ENCODE peak calls at places on chromosome 11, in seven cellular contexts. Q is pancreas, O is right atrium auricular region, Z is lung, U is AG09309, V is AG04449, W is retinal pigment epithelial cell. M is an unnamed sample.

GRCh38 chr11:124769804-124770774 is 8.0 kb upstream of the ESAM start:
- DNase-seq in Q (no peak), O (no peak), Z (no peak), U (no peak), V (no peak), W (peak; percentile 16), M (no peak)

GRCh38 chr11:17434108-17434507 is 42.5 kb downstream of the ABCC8 start:
- DNase-seq in Q (no peak), O (no peak), Z (no peak), U (no peak), V (no peak), W (peak; percentile 13), M (no peak)

GRCh38 chr11:11732116-11732515 is 109.7 kb upstream of the USP47 start:
- DNase-seq in Q (no peak), O (no peak), Z (no peak), U (no peak), V (no peak), W (no peak), M (no peak)

GRCh38 chr11:18463439-18463838 is 7.8 kb downstream of the LDHAL6A start:
- DNase-seq in Q (no peak), O (no peak), Z (no peak), U (no peak), V (no peak), W (no peak), M (no peak)

GRCh38 chr11:95074806-95075563 is 8.3 kb downstream of the SRSF8 start:
- DNase-seq in Q (peak; percentile 79), O (peak; percentile 68), Z (peak; percentile 73), U (no peak), V (no peak), W (no peak), M (peak; percentile 91)

GRCh38 chr11:122751298-122752070 is 86.8 kb upstream of the CRTAM start:
- DNase-seq in Q (no peak), O (no peak), Z (no peak), U (no peak), V (no peak), W (no peak), M (no peak)

GRCh38 chr11:71247551-71248250 is 4.7 kb downstream of the SHANK2 start:
- DNase-seq in Q (peak; percentile 49), O (no peak), Z (no peak), U (no peak), V (no peak), W (no peak), M (no peak)

GRCh38 chr11:35907648-35908431 is 36.0 kb upstream of the LDLRAD3 start:
- DNase-seq in Q (no peak), O (no peak), Z (no peak), U (no peak), V (no peak), W (peak; percentile 34), M (peak; percentile 33)

GRCh38 chr11:22707119-22707899 is 40.9 kb downstream of the GAS2 start:
- DNase-seq in Q (no peak), O (no peak), Z (no peak), U (no peak), V (no peak), W (no peak), M (no peak)

GRCh38 chr11:6505577-6506240 is 8.6 kb downstream of the DNHD1 start:
- DNase-seq in Q (no peak), O (no peak), Z (no peak), U (no peak), V (peak; percentile 36), W (peak; percentile 12), M (peak; percentile 26)

GRCh38 chr11:119316017-119316728 is 757 bp downstream of the MCAM start:
- DNase-seq in Q (no peak), O (no peak), Z (no peak), U (no peak), V (no peak), W (no peak), M (no peak)

GRCh38 chr11:85772700-85773099 is 38.2 kb downstream of the SYTL2 start:
- DNase-seq in Q (no peak), O (no peak), Z (no peak), U (no peak), V (peak; percentile 83), W (no peak), M (no peak)

GRCh38 chr11:67372993-67373915 is at the start of gene CLCF1:
- DNase-seq in Q (peak; percentile 86), O (no peak), Z (peak; percentile 75), U (no peak), V (no peak), W (no peak), M (no peak)

GRCh38 chr11:9462172-9462799 is 1.5 kb downstream of the ZNF143 start:
- DNase-seq in Q (no peak), O (no peak), Z (no peak), U (no peak), V (no peak), W (no peak), M (no peak)

GRCh38 chr11:45773271-45774022 is 31.5 kb upstream of the SLC35C1 start:
- DNase-seq in Q (no peak), O (peak; percentile 74), Z (no peak), U (no peak), V (no peak), W (no peak), M (no peak)

GRCh38 chr11:130003717-130004001 is 1.0 kb upstream of the PRDM10 start:
- DNase-seq in Q (peak; percentile 68), O (no peak), Z (no peak), U (no peak), V (no peak), W (no peak), M (no peak)
- H3K4me3 ChIP-seq in Q (peak overlapping the region; percentile 35), O (peak overlapping the region; percentile 85), Z (peak overlapping the region; percentile 14), U (peak overlapping the region; percentile 62), V (peak overlapping the region; percentile 75), W (peak overlapping the region; percentile 60), M (peak overlapping the region; percentile 69)

DNA sequence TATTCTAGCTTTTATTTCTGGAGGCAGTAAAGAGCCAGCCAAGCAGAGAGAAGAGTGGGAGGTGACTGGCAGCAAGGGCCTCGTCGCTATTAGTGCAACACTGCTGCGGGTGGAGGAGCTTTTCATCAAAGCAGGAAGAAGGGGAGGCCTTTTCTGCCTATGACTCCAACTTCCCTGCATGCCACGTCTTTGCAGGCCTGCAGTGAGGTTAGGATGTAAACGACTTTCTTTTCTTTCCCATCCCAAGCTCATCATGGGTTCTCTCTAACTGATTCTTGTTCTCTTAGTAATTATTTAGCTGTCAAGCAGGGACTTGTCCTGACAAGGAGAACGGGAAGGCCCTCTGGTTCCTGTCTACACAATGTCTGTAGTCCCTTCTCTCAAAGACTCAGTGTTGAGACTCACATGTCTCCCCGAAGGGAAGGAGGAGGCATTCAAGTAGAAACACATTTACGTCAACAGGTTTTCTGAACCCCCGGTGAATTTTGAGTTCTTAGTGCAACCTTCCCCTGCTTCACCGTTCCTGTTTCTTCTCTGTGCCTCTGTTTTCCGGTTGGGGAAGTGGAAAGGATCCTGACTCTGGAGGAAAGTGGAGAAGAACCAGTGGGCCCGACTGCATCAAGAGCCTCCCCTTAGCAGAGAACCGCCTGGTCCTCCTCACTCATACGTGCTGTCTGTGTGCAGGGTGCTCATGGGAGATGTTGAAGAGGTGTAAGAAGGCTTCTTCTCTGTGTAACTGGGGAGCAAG is 56.9 kb downstream of the PACS1 start:
- DNase-seq in Q (no peak), O (peak; percentile 77), Z (peak; percentile 48), U (no peak), V (peak; percentile 41), W (no peak), M (no peak)
- TF ChIP-seq CTCF in Q (no peak), O (no peak), Z (no peak), U (no peak), V (peak; percentile 5), W (no peak), M (no peak)

DNA sequence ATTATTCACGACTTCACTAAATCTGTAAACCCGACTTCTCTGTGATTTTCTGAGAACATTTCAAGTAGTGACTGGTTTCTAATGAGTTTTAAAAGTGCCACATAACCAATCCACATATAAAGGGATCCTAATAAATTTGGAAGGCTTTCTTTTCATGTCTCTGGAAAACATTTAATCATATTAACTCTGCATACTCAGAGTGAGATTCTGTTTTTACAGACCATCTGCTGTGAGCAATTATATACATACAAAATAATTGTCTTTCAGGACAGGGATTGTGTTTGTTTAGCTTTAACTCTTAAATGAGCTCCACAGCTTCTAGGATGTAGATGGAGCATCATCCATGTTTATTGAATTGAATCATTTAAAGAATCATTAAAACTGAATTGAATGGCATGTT is 65.1 kb downstream of the PRMT3 start:
- DNase-seq in Q (no peak), O (no peak), Z (no peak), U (no peak), V (no peak), W (no peak), M (no peak)
- H3K4me3 ChIP-seq in Q (no peak overlapping the region), O (no peak overlapping the region), Z (no peak overlapping the region), U (no peak overlapping the region), V (no peak overlapping the region), W (no peak overlapping the region), M (no peak overlapping the region)

DNA sequence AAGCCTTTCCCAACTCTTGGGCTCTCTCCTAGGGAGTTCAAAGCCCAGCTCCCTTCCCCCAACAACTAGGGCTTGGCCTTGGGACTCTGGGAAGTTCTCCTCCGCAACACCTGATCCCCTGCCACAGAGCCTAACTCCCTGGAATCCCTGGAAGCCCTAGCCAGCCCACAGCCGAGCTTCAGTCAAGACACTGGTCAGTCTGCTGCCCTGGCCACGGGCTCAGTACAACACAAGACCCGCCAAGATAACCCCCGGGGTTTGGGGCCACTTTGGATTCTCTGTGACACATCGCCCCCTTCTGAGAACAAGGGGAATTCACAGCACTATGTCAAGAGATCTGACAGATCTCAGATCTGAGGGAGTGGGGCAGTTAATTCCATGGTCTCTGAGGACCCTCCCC is 58.3 kb downstream of the SLC22A12 start:
- DNase-seq in Q (no peak), O (no peak), Z (no peak), U (no peak), V (no peak), W (no peak), M (no peak)
- TF ChIP-seq CTCF in Q (no peak), O (peak; percentile 57), Z (no peak), U (peak; percentile 41), V (peak; percentile 7), W (peak; percentile 66), M (peak; percentile 76)

M was measured in epithelial cell of proximal tubule.